ENCODE peak calls at places on chromosomes 2 and 18, in five cellular contexts. D is ecto neural progenitor cell, R is HEK293T, N is GM12864, I is ELF-1. Y is an unnamed sample.

GRCh38 chr18:39764848-39765247 is 2190.2 kb upstream of the PIK3C3 start:
- DNase-seq in N (no peak), D (no peak), I (no peak), R (no peak), Y (no peak)

GRCh38 chr2:216086207-216086893 is 4.6 kb downstream of the TMEM169 start:
- DNase-seq in I (no peak), N (no peak), D (no peak), R (no peak), Y (no peak)

GRCh38 chr2:210224660-210225460 is at the start of gene ACADL:
- DNase-seq in I (peak; percentile 64), N (no peak), D (peak; percentile 78), R (peak; percentile 67), Y (peak; percentile 82)

GRCh38 chr2:148303166-148303565 is 282.3 kb downstream of the MBD5 start:
- DNase-seq in D (peak; percentile 57), R (no peak), I (peak; percentile 14), N (no peak), Y (no peak)

GRCh38 chr2:43943809-43944452 is 51.9 kb downstream of the LRPPRC start:
- DNase-seq in N (no peak), I (no peak), D (no peak), R (no peak), Y (no peak)

GRCh38 chr2:238850096-238850495 is 2.2 kb downstream of the TWIST2 start:
- DNase-seq in N (no peak), I (no peak), D (no peak), R (no peak), Y (no peak)

GRCh38 chr2:238970553-238971081 is 122.7 kb downstream of the TWIST2 start:
- DNase-seq in R (peak; percentile 74), N (no peak), D (peak; percentile 84), I (peak; percentile 85), Y (peak; percentile 78)

GRCh38 chr2:128538401-128538800 is 219.7 kb upstream of the HS6ST1 start:
- DNase-seq in I (no peak), R (no peak), N (no peak), D (no peak), Y (no peak)

GRCh38 chr2:8096484-8096883 is 585.4 kb upstream of the ID2 start:
- DNase-seq in I (no peak), N (no peak), D (no peak), R (no peak), Y (no peak)

GRCh38 chr2:98334439-98335078 is 11.7 kb upstream of the CNGA3 start:
- DNase-seq in R (no peak), N (no peak), I (peak; percentile 56), D (no peak), Y (peak; percentile 7)

GRCh38 chr2:201149064-201149820 is 33.3 kb downstream of the CFLAR start:
- DNase-seq in R (no peak), D (no peak), I (no peak), N (no peak), Y (no peak)

GRCh38 chr2:32783468-32783867 is 155.6 kb downstream of the TTC27 start:
- DNase-seq in N (no peak), R (no peak), D (no peak), I (no peak), Y (no peak)

GRCh38 chr2:212537311-212538155 is 1.1 kb downstream of the ERBB4 start:
- DNase-seq in D (peak; percentile 68), I (peak; percentile 56), N (no peak), R (peak; percentile 10), Y (peak; percentile 64)

GRCh38 chr18:75247601-75248421 is 37.2 kb downstream of the TSHZ1 start:
- DNase-seq in R (no peak), N (no peak), I (no peak), D (no peak), Y (peak; percentile 41)

GRCh38 chr2:9463698-9464034 is 10.7 kb upstream of the IAH1 start:
- DNase-seq in R (no peak), D (no peak), I (no peak), N (no peak), Y (no peak)

GRCh38 chr2:133411857-133412256 is 156.4 kb downstream of the NCKAP5 start:
- DNase-seq in D (no peak), N (no peak), I (peak; percentile 41), R (peak; percentile 41), Y (peak; percentile 45)

Y was measured in left kidney.